ENCODE peak calls at places on chromosomes 6 and 20, in six cellular contexts. I is cardiac muscle cell, Q is AG04450, B is MM.1S, O is psoas muscle, V is heart right ventricle. R is an unnamed sample. For H3K9me3 and H3K27me3, the result is how much of the 10 kb centered on the place peaks cover.

GRCh38 chr6:56079761-56080540 is 167.4 kb downstream of the COL21A1 start:
- DNase-seq in B (no peak), Q (no peak), O (no peak), I (no peak), V (no peak), R (no peak)

GRCh38 chr6:56324396-56324795 is 77.0 kb upstream of the COL21A1 start:
- DNase-seq in Q (no peak), V (no peak), B (no peak), O (no peak), I (no peak), R (no peak)

GRCh38 chr20:38927902-38928578 is 1.8 kb downstream of the FAM83D start:
- DNase-seq in Q (no peak), B (no peak), O (no peak), V (no peak), I (no peak), R (no peak)

GRCh38 chr20:50521221-50521642 is 11.0 kb downstream of the PTPN1 start:
- DNase-seq in V (no peak), I (no peak), Q (no peak), B (no peak), O (no peak), R (no peak)

GRCh38 chr6:751765-752164 is 58.8 kb upstream of the EXOC2 start:
- DNase-seq in V (no peak), B (no peak), Q (no peak), I (no peak), O (no peak), R (no peak)

GRCh38 chr6:120147218-120147871 is 797.8 kb upstream of the MAN1A1 start:
- DNase-seq in O (no peak), B (no peak), I (no peak), V (no peak), Q (no peak), R (no peak)

GRCh38 chr20:52191132-52191435 is 495 bp downstream of the ZFP64 start:
- DNase-seq in O (no peak), I (no peak), Q (no peak), V (no peak), B (no peak), R (no peak)

GRCh38 chr6:6793388-6794250 is 205.1 kb downstream of the LY86 start:
- DNase-seq in I (no peak), Q (no peak), O (no peak), V (no peak), B (no peak), R (no peak)

GRCh38 chr20:7924692-7925091 is 15.6 kb downstream of the HAO1 start:
- DNase-seq in I (no peak), V (no peak), Q (peak), O (no peak), B (no peak), R (no peak)

GRCh38 chr6:43608310-43608763 is 20.7 kb downstream of the GTPBP2 start:
- DNase-seq in I (peak), V (no peak), O (peak), Q (peak), B (peak), R (peak)

GRCh38 chr6:97077380-97077779 is 152.9 kb downstream of the KLHL32 start:
- DNase-seq in B (no peak), V (no peak), Q (no peak), O (no peak), I (no peak), R (no peak)
- TF ChIP-seq CTCF in B (no peak), V (no peak), Q (no peak), O (no peak), I (no peak), R (no peak)

DNA sequence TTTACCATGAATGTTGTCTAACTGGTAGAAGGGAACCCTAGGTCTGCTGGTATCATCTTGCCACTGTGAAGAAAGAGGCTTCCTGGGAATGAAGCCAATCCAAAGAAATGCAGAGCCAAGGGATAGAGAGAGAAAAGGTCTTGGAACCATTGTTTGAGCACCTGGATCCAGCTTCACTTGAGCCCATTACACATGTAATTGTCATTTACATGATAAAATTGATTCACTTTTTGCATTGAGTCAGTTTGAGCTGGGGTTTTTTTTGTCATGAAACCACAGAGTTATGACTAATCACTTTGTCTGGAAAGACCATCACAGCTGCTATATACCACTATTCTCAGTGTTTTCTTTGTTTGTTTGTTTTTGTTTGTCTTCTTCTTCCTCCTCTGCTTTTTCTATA is 112.3 kb downstream of the CBLN4 start:
- DNase-seq in O (no peak), V (no peak), I (no peak), Q (no peak), B (no peak), R (no peak)
- H3K9me3 ChIP-seq in O (under half), V (under half), I (under half), Q (under half), B (under half), R (under half)

GRCh38 chr6:41367061-41367460 is 31.7 kb downstream of the NCR2 start:
- DNase-seq in I (no peak), B (no peak), V (no peak), Q (no peak), O (no peak), R (no peak)
- H3K27me3 ChIP-seq in I (half or more), B (under half), V (under half), Q (under half), O (under half), R (under half)

GRCh38 chr6:82169138-82169876 is 78.2 kb downstream of the IBTK start:
- DNase-seq in O (no peak), B (no peak), I (no peak), Q (no peak), V (no peak), R (no peak)
- TF ChIP-seq CTCF in O (no peak), B (no peak), I (no peak), Q (no peak), V (no peak), R (no peak)

GRCh38 chr6:164628302-164628931 is 681.0 kb downstream of the C6orf118 start:
- DNase-seq in I (no peak), B (no peak), Q (no peak), V (no peak), O (no peak), R (no peak)
- H3K9me3 ChIP-seq in I (under half), B (under half), Q (under half), V (under half), O (under half), R (under half)